ENCODE peak calls at places on chromosomes 5 and 9, in eight cellular contexts. H, P, Z, J, E, I, R and D are unnamed samples.

GRCh38 chr9:31582071-31582470 is 802.4 kb upstream of the ACO1 start:
- DNase-seq in H (no peak), P (no peak), Z (no peak), J (no peak), E (no peak), I (no peak), R (no peak), D (no peak)

GRCh38 chr9:129311638-129312037 is 133.6 kb upstream of the IER5L start:
- DNase-seq in H (peak; percentile 8), P (peak; percentile 30), Z (no peak), J (no peak), E (no peak), I (no peak), R (no peak), D (no peak)

GRCh38 chr9:27654629-27655285 is 81.5 kb upstream of the C9orf72 start:
- DNase-seq in H (no peak), P (no peak), Z (no peak), J (no peak), E (peak; percentile 80), I (no peak), R (no peak), D (no peak)

GRCh38 chr5:170235881-170236864 is 3.4 kb downstream of the C5orf58 start:
- DNase-seq in H (no peak), P (no peak), Z (no peak), J (no peak), E (no peak), I (no peak), R (no peak), D (no peak)

GRCh38 chr5:10987881-10988504 is 227.0 kb upstream of the DAP start:
- DNase-seq in H (peak; percentile 82), P (peak; percentile 64), Z (peak; percentile 84), J (peak; percentile 25), E (peak; percentile 71), I (peak; percentile 69), R (peak; percentile 94), D (peak; percentile 24)

GRCh38 chr9:100472725-100473261 is at the start of gene TMEFF1:
- DNase-seq in H (peak; percentile 75), P (no peak), Z (peak; percentile 89), J (peak; percentile 42), E (peak; percentile 14), I (peak; percentile 37), R (peak; percentile 87), D (peak; percentile 41)

GRCh38 chr5:170221319-170221718 is 11.5 kb upstream of the C5orf58 start:
- DNase-seq in H (no peak), P (no peak), Z (no peak), J (no peak), E (no peak), I (no peak), R (no peak), D (no peak)

GRCh38 chr5:79255786-79256557 is 20.0 kb downstream of the JMY start:
- DNase-seq in H (no peak), P (no peak), Z (peak; percentile 19), J (no peak), E (no peak), I (no peak), R (peak; percentile 75), D (no peak)

GRCh38 chr5:125064610-125065009 is 318.2 kb upstream of the ZNF608 start:
- DNase-seq in H (no peak), P (no peak), Z (no peak), J (no peak), E (no peak), I (no peak), R (no peak), D (no peak)

GRCh38 chr5:38462972-38463633 is 93.3 kb downstream of the LIFR start:
- DNase-seq in H (no peak), P (no peak), Z (no peak), J (no peak), E (no peak), I (no peak), R (no peak), D (no peak)

GRCh38 chr9:28678097-28678496 is 1104.8 kb upstream of the C9orf72 start:
- DNase-seq in H (no peak), P (no peak), Z (no peak), J (no peak), E (no peak), I (no peak), R (no peak), D (no peak)

GRCh38 chr9:14441976-14442651 is 128.2 kb upstream of the NFIB start:
- DNase-seq in H (no peak), P (no peak), Z (no peak), J (no peak), E (no peak), I (no peak), R (peak; percentile 65), D (no peak)
- TF ChIP-seq CTCF in H (no peak), P (no peak), Z (peak; percentile 54), J (no peak), E (no peak), I (no peak), R (peak; percentile 40), D (no peak)

DNA sequence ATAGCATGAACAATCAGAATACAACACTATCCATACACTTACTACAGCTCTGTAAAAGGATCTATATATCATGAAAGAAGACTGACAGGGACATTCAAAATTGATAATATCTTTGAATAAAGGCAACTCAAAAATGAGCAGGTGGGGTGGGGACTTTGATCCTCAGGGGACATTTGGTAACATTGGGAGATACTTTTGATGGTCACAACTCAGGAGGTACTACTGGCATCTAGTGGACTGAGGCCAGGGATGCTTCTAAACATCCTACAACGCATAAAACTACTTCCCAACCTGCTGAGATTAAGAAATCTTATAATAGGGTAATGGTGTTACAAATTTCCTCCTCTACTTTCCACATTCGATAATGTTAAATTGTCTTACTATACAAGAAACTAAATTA is 243.9 kb downstream of the ARL15 start:
- DNase-seq in H (no peak), P (no peak), Z (no peak), J (no peak), E (no peak), I (no peak), R (no peak), D (no peak)
- TF ChIP-seq CTCF in H (no peak), P (no peak), Z (no peak), J (no peak), E (no peak), I (no peak), R (no peak), D (no peak)

GRCh38 chr5:36664762-36665161 is 58.4 kb downstream of the SLC1A3 start:
- DNase-seq in H (no peak), P (no peak), Z (no peak), J (no peak), E (no peak), I (no peak), R (no peak), D (no peak)
- TF ChIP-seq CTCF in H (no peak), P (no peak), Z (no peak), J (no peak), E (no peak), I (no peak), R (no peak), D (no peak)

DNA sequence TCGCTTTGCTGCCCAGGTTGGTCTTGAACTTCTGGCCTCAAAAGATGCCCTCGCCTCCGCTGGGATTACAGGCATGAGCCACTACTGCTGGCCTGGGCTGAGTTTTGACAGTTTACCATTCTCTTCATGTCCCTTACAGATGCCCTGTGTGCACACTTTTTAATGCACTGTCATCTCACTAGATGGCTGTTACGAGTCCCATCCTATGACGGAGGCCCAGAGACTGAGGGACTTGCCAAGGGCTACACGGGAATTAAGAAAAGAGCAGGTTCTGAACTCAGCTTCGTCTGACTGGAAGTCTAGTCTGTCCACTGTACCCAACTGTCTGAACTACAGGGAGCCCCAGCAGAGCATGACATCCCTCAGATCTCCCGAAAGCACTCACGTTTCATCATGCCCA is 63.9 kb downstream of the ARHGEF37 start:
- DNase-seq in H (no peak), P (no peak), Z (no peak), J (no peak), E (no peak), I (no peak), R (no peak), D (no peak)
- TF ChIP-seq CTCF in H (no peak), P (no peak), Z (no peak), J (no peak), E (no peak), I (no peak), R (no peak), D (no peak)

GRCh38 chr9:38025166-38025565 is 43.9 kb downstream of the SHB start:
- DNase-seq in H (no peak), P (no peak), Z (no peak), J (no peak), E (no peak), I (no peak), R (no peak), D (no peak)
- TF ChIP-seq CTCF in H (no peak), P (no peak), Z (no peak), J (no peak), E (no peak), I (no peak), R (no peak), D (no peak)

DNA sequence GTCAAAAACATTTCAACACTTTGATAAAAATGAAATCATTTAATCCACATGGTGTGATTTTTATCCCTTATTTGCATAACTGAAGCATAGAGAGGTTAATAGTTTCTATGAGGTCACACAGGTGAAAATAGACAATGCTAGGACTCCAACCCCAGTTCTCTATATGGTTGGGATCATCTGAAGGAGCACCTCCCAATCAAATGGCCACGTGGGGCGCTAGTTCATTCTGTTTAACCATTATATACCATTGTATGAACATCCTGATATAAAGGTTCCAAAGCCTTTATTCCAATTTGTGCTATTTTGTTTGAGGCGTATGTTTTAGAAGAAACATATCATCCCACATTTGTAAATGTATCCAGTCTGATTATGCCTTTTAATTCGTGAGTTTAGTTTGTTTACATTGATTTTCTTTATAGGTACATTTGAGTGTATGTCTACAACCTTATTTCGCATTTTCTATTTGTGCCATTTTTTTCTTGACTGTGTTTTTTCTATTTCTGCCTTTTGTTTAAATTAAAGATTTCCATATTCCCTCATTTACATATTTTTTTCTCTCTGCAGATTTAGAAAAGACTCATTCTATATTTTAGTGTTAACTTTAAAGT is 1092.0 kb downstream of the MAT2B start:
- DNase-seq in H (no peak), P (no peak), Z (no peak), J (no peak), E (no peak), I (no peak), R (peak; percentile 53), D (no peak)
- TF ChIP-seq CTCF in H (no peak), P (no peak), Z (peak; percentile 50), J (no peak), E (no peak), I (no peak), R (peak; percentile 13), D (no peak)

GRCh38 chr5:179768326-179769085 is 25.3 kb upstream of the LTC4S start:
- DNase-seq in H (peak; percentile 51), P (no peak), Z (no peak), J (no peak), E (no peak), I (no peak), R (peak; percentile 54), D (no peak)
- TF ChIP-seq CTCF in H (no peak), P (no peak), Z (peak; percentile 34), J (no peak), E (no peak), I (peak; percentile 35), R (no peak), D (no peak)